ENCODE peak calls at places on chromosomes 5 and 9, in six cellular contexts. One of them, this sample, is unnamed.

GRCh38 chr5:50749181-50749580 is 82.7 kb downstream of the PARP8 start:
- DNase-seq in tibial artery: no peak
- DNase-seq in caudate nucleus: no peak
- DNase-seq in stimulated activated CD4-positive, alpha-beta T cell treated with anti-CD3 and anti-CD28 coated beads, Interleukin-2, amount 100 ng/mL, for 24 hours: no peak
- DNase-seq in H54: no peak
- DNase-seq in stimulated activated CD8-positive, alpha-beta memory T cell treated with anti-CD3 and anti-CD28 coated beads, Interleukin-7, amount 100 ng/mL, for 4 hours: no peak
- DNase-seq in this sample: no peak

GRCh38 chr5:19555436-19555835 is 432.6 kb downstream of the CDH18 start:
- DNase-seq in tibial artery: no peak
- DNase-seq in caudate nucleus: no peak
- DNase-seq in stimulated activated CD4-positive, alpha-beta T cell treated with anti-CD3 and anti-CD28 coated beads, Interleukin-2, amount 100 ng/mL, for 24 hours: no peak
- DNase-seq in H54: no peak
- DNase-seq in stimulated activated CD8-positive, alpha-beta memory T cell treated with anti-CD3 and anti-CD28 coated beads, Interleukin-7, amount 100 ng/mL, for 4 hours: no peak
- DNase-seq in this sample: no peak

GRCh38 chr5:96257904-96258303 is 175.1 kb downstream of the PCSK1 start:
- DNase-seq in tibial artery: no peak
- DNase-seq in caudate nucleus: no peak
- DNase-seq in stimulated activated CD4-positive, alpha-beta T cell treated with anti-CD3 and anti-CD28 coated beads, Interleukin-2, amount 100 ng/mL, for 24 hours: no peak
- DNase-seq in H54: no peak
- DNase-seq in stimulated activated CD8-positive, alpha-beta memory T cell treated with anti-CD3 and anti-CD28 coated beads, Interleukin-7, amount 100 ng/mL, for 4 hours: no peak
- DNase-seq in this sample: no peak

GRCh38 chr5:72921886-72922285 is 34.0 kb upstream of the FCHO2 start:
- DNase-seq in tibial artery: no peak
- DNase-seq in caudate nucleus: no peak
- DNase-seq in stimulated activated CD4-positive, alpha-beta T cell treated with anti-CD3 and anti-CD28 coated beads, Interleukin-2, amount 100 ng/mL, for 24 hours: no peak
- DNase-seq in H54: no peak
- DNase-seq in stimulated activated CD8-positive, alpha-beta memory T cell treated with anti-CD3 and anti-CD28 coated beads, Interleukin-7, amount 100 ng/mL, for 4 hours: no peak
- DNase-seq in this sample: no peak

GRCh38 chr9:105883847-105884246 is 189.5 kb downstream of the TMEM38B start:
- DNase-seq in tibial artery: no peak
- DNase-seq in caudate nucleus: no peak
- DNase-seq in stimulated activated CD4-positive, alpha-beta T cell treated with anti-CD3 and anti-CD28 coated beads, Interleukin-2, amount 100 ng/mL, for 24 hours: no peak
- DNase-seq in H54: no peak
- DNase-seq in stimulated activated CD8-positive, alpha-beta memory T cell treated with anti-CD3 and anti-CD28 coated beads, Interleukin-7, amount 100 ng/mL, for 4 hours: no peak
- DNase-seq in this sample: no peak

GRCh38 chr9:85258823-85259370 is 482.9 kb downstream of the AGTPBP1 start:
- DNase-seq in tibial artery: peak
- DNase-seq in caudate nucleus: peak
- DNase-seq in stimulated activated CD4-positive, alpha-beta T cell treated with anti-CD3 and anti-CD28 coated beads, Interleukin-2, amount 100 ng/mL, for 24 hours: no peak
- DNase-seq in H54: peak
- DNase-seq in stimulated activated CD8-positive, alpha-beta memory T cell treated with anti-CD3 and anti-CD28 coated beads, Interleukin-7, amount 100 ng/mL, for 4 hours: no peak
- DNase-seq in this sample: no peak

GRCh38 chr5:142827934-142828576 is 57.9 kb downstream of the ARHGAP26 start:
- DNase-seq in tibial artery: no peak
- DNase-seq in caudate nucleus: no peak
- DNase-seq in stimulated activated CD4-positive, alpha-beta T cell treated with anti-CD3 and anti-CD28 coated beads, Interleukin-2, amount 100 ng/mL, for 24 hours: no peak
- DNase-seq in H54: no peak
- DNase-seq in stimulated activated CD8-positive, alpha-beta memory T cell treated with anti-CD3 and anti-CD28 coated beads, Interleukin-7, amount 100 ng/mL, for 4 hours: no peak
- DNase-seq in this sample: no peak

GRCh38 chr9:86517475-86517874 is 163.3 kb upstream of the TUT7 start:
- DNase-seq in tibial artery: no peak
- DNase-seq in caudate nucleus: no peak
- DNase-seq in stimulated activated CD4-positive, alpha-beta T cell treated with anti-CD3 and anti-CD28 coated beads, Interleukin-2, amount 100 ng/mL, for 24 hours: no peak
- DNase-seq in H54: no peak
- DNase-seq in stimulated activated CD8-positive, alpha-beta memory T cell treated with anti-CD3 and anti-CD28 coated beads, Interleukin-7, amount 100 ng/mL, for 4 hours: no peak
- DNase-seq in this sample: no peak

GRCh38 chr5:111930407-111930806 is 173.4 kb upstream of the NREP start:
- DNase-seq in tibial artery: no peak
- DNase-seq in caudate nucleus: no peak
- DNase-seq in stimulated activated CD4-positive, alpha-beta T cell treated with anti-CD3 and anti-CD28 coated beads, Interleukin-2, amount 100 ng/mL, for 24 hours: no peak
- DNase-seq in H54: no peak
- DNase-seq in stimulated activated CD8-positive, alpha-beta memory T cell treated with anti-CD3 and anti-CD28 coated beads, Interleukin-7, amount 100 ng/mL, for 4 hours: no peak
- DNase-seq in this sample: no peak

GRCh38 chr9:107480386-107480789 is 9.2 kb downstream of the KLF4 start:
- DNase-seq in tibial artery: peak
- DNase-seq in caudate nucleus: no peak
- DNase-seq in stimulated activated CD4-positive, alpha-beta T cell treated with anti-CD3 and anti-CD28 coated beads, Interleukin-2, amount 100 ng/mL, for 24 hours: no peak
- DNase-seq in H54: peak
- DNase-seq in stimulated activated CD8-positive, alpha-beta memory T cell treated with anti-CD3 and anti-CD28 coated beads, Interleukin-7, amount 100 ng/mL, for 4 hours: no peak
- DNase-seq in this sample: no peak

GRCh38 chr9:108217601-108218190 is 638.1 kb downstream of the ACTL7B start:
- DNase-seq in tibial artery: no peak
- DNase-seq in caudate nucleus: no peak
- DNase-seq in stimulated activated CD4-positive, alpha-beta T cell treated with anti-CD3 and anti-CD28 coated beads, Interleukin-2, amount 100 ng/mL, for 24 hours: no peak
- DNase-seq in H54: no peak
- DNase-seq in stimulated activated CD8-positive, alpha-beta memory T cell treated with anti-CD3 and anti-CD28 coated beads, Interleukin-7, amount 100 ng/mL, for 4 hours: no peak
- DNase-seq in this sample: no peak

GRCh38 chr9:14222149-14222835 is 91.6 kb downstream of the NFIB start:
- DNase-seq in tibial artery: no peak
- DNase-seq in caudate nucleus: no peak
- DNase-seq in stimulated activated CD4-positive, alpha-beta T cell treated with anti-CD3 and anti-CD28 coated beads, Interleukin-2, amount 100 ng/mL, for 24 hours: no peak
- DNase-seq in H54: no peak
- DNase-seq in stimulated activated CD8-positive, alpha-beta memory T cell treated with anti-CD3 and anti-CD28 coated beads, Interleukin-7, amount 100 ng/mL, for 4 hours: no peak
- DNase-seq in this sample: no peak

GRCh38 chr5:77145666-77146065 is 58.6 kb upstream of the ZBED3 start:
- DNase-seq in tibial artery: no peak
- DNase-seq in caudate nucleus: no peak
- DNase-seq in stimulated activated CD4-positive, alpha-beta T cell treated with anti-CD3 and anti-CD28 coated beads, Interleukin-2, amount 100 ng/mL, for 24 hours: no peak
- DNase-seq in H54: no peak
- DNase-seq in stimulated activated CD8-positive, alpha-beta memory T cell treated with anti-CD3 and anti-CD28 coated beads, Interleukin-7, amount 100 ng/mL, for 4 hours: no peak
- DNase-seq in this sample: no peak

GRCh38 chr5:1028481-1029269 is 20.1 kb downstream of the NKD2 start:
- DNase-seq in tibial artery: no peak
- DNase-seq in caudate nucleus: no peak
- DNase-seq in stimulated activated CD4-positive, alpha-beta T cell treated with anti-CD3 and anti-CD28 coated beads, Interleukin-2, amount 100 ng/mL, for 24 hours: no peak
- DNase-seq in H54: no peak
- DNase-seq in stimulated activated CD8-positive, alpha-beta memory T cell treated with anti-CD3 and anti-CD28 coated beads, Interleukin-7, amount 100 ng/mL, for 4 hours: no peak
- DNase-seq in this sample: no peak

GRCh38 chr9:86660146-86660545 is 287.2 kb downstream of the GAS1 start:
- DNase-seq in tibial artery: no peak
- DNase-seq in caudate nucleus: no peak
- DNase-seq in stimulated activated CD4-positive, alpha-beta T cell treated with anti-CD3 and anti-CD28 coated beads, Interleukin-2, amount 100 ng/mL, for 24 hours: no peak
- DNase-seq in H54: peak
- DNase-seq in stimulated activated CD8-positive, alpha-beta memory T cell treated with anti-CD3 and anti-CD28 coated beads, Interleukin-7, amount 100 ng/mL, for 4 hours: no peak
- DNase-seq in this sample: no peak

This sample was measured in NCI-H446 treated with DMSO at 0.1 percent for 48 hours.